ENCODE peak calls at places on chromosomes 5 and 9, in ten cellular contexts. S is left colon; A is activated T-cell treated with anti-CD3 and anti-CD28 coated beads, Interleukin-2, amount 50 U/mL, for 4 hours; H is activated CD4-positive, alpha-beta T cell treated with anti-CD3 and anti-CD28 coated beads for 36 hours; M is left lobe of liver; Z is upper lobe of left lung; L is lower lobe of right lung; C is T-helper 17 cell; J is heart right ventricle; G is stimulated activated effector memory CD8-positive, alpha-beta T cell treated with anti-CD3 and anti-CD28 coated beads, Interleukin-12 subunit alpha, Interleukin-12 subunit beta, amount 100 ng/mL, for 72 hours. U is an unnamed sample.

GRCh38 chr9:127612993-127613954 is 1.2 kb downstream of the STXBP1 start:
- ATAC-seq in S (peak), A (no peak), H (peak), M (peak), Z (peak), L (peak), C (no peak), J (peak), G (no peak), U (peak)

GRCh38 chr5:170467000-170467707 is 36.7 kb upstream of the KCNIP1 start:
- ATAC-seq in S (no peak), A (peak), H (peak), M (no peak), Z (peak), L (peak), C (peak), J (no peak), G (peak), U (peak)

GRCh38 chr9:34809504-34810186 is 99.7 kb upstream of the CCL21 start:
- ATAC-seq in S (no peak), A (peak), H (no peak), M (peak), Z (peak), L (peak), C (no peak), J (no peak), G (no peak), U (peak)

GRCh38 chr5:122921826-122922225 is 76.4 kb downstream of the SNX24 start:
- ATAC-seq in S (no peak), A (no peak), H (no peak), M (no peak), Z (no peak), L (no peak), C (no peak), J (no peak), G (no peak), U (no peak)

GRCh38 chr9:2583308-2584013 is 38.1 kb upstream of the VLDLR start:
- ATAC-seq in S (peak), A (no peak), H (no peak), M (no peak), Z (no peak), L (no peak), C (no peak), J (peak), G (peak), U (no peak)

GRCh38 chr5:155943516-155944407 is 383.2 kb upstream of the SGCD start:
- ATAC-seq in S (peak), A (peak), H (peak), M (peak), Z (no peak), L (no peak), C (peak), J (peak), G (peak), U (peak)

GRCh38 chr9:17843236-17843635 is 264.4 kb downstream of the SH3GL2 start:
- ATAC-seq in S (no peak), A (no peak), H (no peak), M (no peak), Z (no peak), L (no peak), C (no peak), J (no peak), G (no peak), U (no peak)

GRCh38 chr9:14207352-14207995 is 106.5 kb downstream of the NFIB start:
- ATAC-seq in S (no peak), A (no peak), H (no peak), M (peak), Z (no peak), L (no peak), C (no peak), J (no peak), G (no peak), U (no peak)

GRCh38 chr9:35675732-35676392 is 2.1 kb downstream of the CA9 start:
- ATAC-seq in S (peak), A (peak), H (peak), M (peak), Z (peak), L (peak), C (peak), J (peak), G (peak), U (peak)

GRCh38 chr9:34655394-34655793 is 3.4 kb downstream of the IL11RA start:
- ATAC-seq in S (no peak), A (no peak), H (no peak), M (no peak), Z (no peak), L (no peak), C (no peak), J (no peak), G (no peak), U (no peak)

GRCh38 chr9:107243757-107244156 is 39.3 kb upstream of the RAD23B start:
- ATAC-seq in S (peak), A (peak), H (peak), M (no peak), Z (peak), L (peak), C (peak), J (no peak), G (peak), U (peak)